ENCODE peak calls at places on chromosomes 3 and 15, in four cellular contexts. A is OCI-LY7, B is SK-N-SH, K is GM23248. C is an unnamed sample. For H3K9me2, the result is how much of the 10 kb centered on the place peaks cover.

GRCh38 chr3:18300916-18301315 is 124.2 kb downstream of the SATB1 start:
- DNase-seq in K (peak), B (no peak), A (no peak), C (no peak)

GRCh38 chr15:91148243-91148642 is 48.2 kb downstream of the SV2B start:
- DNase-seq in B (no peak), A (no peak), K (no peak), C (no peak)

GRCh38 chr3:166005126-166005525 is 167.9 kb upstream of the BCHE start:
- DNase-seq in A (no peak), B (no peak), K (no peak), C (no peak)

GRCh38 chr3:124832782-124833709 is 54.1 kb downstream of the ITGB5 start:
- DNase-seq in A (no peak), K (peak), B (no peak), C (peak)

GRCh38 chr15:78616506-78616905 is 4.3 kb downstream of the CHRNA3 start:
- DNase-seq in B (no peak), A (no peak), K (no peak), C (no peak)

GRCh38 chr15:68666120-68666811 is 87.5 kb downstream of the CORO2B start:
- DNase-seq in B (no peak), A (peak), K (no peak), C (no peak)

GRCh38 chr3:149670742-149671492 is 13.1 kb upstream of the WWTR1 start:
- DNase-seq in K (no peak), A (no peak), B (no peak), C (no peak)

GRCh38 chr3:138686771-138687221 is 78.2 kb downstream of the FAIM start:
- DNase-seq in A (peak), B (no peak), K (peak), C (peak)

GRCh38 chr15:44716983-44717602 is 5.8 kb downstream of the B2M start:
- DNase-seq in A (no peak), K (no peak), B (no peak), C (no peak)

GRCh38 chr3:72421786-72422185 is 426.5 kb downstream of the SHQ1 start:
- DNase-seq in A (no peak), B (no peak), K (no peak), C (no peak)
- TF ChIP-seq EZH2phosphoT487 in A (no peak), B (no peak), K (no peak), C (no peak)

GRCh38 chr3:16788440-16789057 is 96.2 kb upstream of the PLCL2 start:
- DNase-seq in K (no peak), B (no peak), A (no peak), C (no peak)
- H3K9me2 ChIP-seq in K (under half), B (under half), A (under half), C (under half)

GRCh38 chr15:59304807-59305206 is 67.9 kb downstream of the MYO1E start:
- DNase-seq in B (no peak), K (no peak), A (no peak), C (no peak)

GRCh38 chr15:59309405-59309804 is 63.3 kb downstream of the MYO1E start:
- DNase-seq in B (no peak), A (no peak), K (no peak), C (no peak)

GRCh38 chr15:59303641-59304433 is 68.8 kb downstream of the MYO1E start:
- DNase-seq in K (no peak), B (no peak), A (no peak), C (no peak)

GRCh38 chr15:59307164-59307535 is 65.5 kb downstream of the MYO1E start:
- DNase-seq in B (no peak), K (no peak), A (no peak), C (no peak)

GRCh38 chr15:59306520-59307163 is 66.0 kb downstream of the MYO1E start:
- DNase-seq in A (no peak), B (no peak), K (peak), C (peak)
- TF ChIP-seq EZH2phosphoT487 in A (no peak), B (no peak), K (no peak), C (no peak)

GRCh38 chr3:116610124-116610523 is 99.5 kb upstream of the TUSC7 start:
- DNase-seq in A (no peak), B (no peak), K (no peak), C (no peak)

DNA sequence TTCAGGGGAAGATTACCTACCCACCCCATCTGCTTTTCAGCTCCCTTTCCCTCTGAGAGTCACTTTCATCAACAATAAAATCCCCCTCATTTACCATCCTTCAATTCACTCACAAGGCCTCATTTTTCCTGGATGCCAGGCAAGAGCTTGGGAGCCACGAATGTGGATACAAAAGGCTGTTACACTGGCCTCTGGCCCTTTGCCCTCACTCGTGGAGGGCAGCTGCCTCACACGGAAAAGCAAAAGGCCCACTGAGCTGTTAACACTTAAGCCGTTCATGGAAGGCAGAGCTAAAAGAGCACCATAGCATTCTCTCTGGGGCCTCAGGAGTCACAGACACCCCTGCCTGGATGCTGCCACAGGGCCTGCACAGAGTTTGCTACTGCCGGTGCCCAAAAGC is 102.4 kb upstream of the TUSC7 start:
- DNase-seq in A (no peak), B (no peak), K (no peak), C (no peak)
- H3K9me2 ChIP-seq in A (under half), B (under half), K (under half), C (under half)

GRCh38 chr3:16048435-16049318 is 125.8 kb upstream of the GALNT15 start:
- DNase-seq in B (peak), A (peak), K (peak), C (peak)
- TF ChIP-seq EZH2phosphoT487 in B (no peak), A (no peak), K (no peak), C (no peak)

GRCh38 chr3:41164776-41165175 is 34.5 kb upstream of the CTNNB1 start:
- DNase-seq in K (no peak), B (no peak), A (no peak), C (no peak)

GRCh38 chr3:41163399-41163798 is 35.9 kb upstream of the CTNNB1 start:
- DNase-seq in A (no peak), B (no peak), K (no peak), C (no peak)

GRCh38 chr3:41159581-41160189 is 39.6 kb upstream of the CTNNB1 start:
- DNase-seq in B (no peak), K (no peak), A (no peak), C (peak)

GRCh38 chr3:41162981-41163380 is 36.3 kb upstream of the CTNNB1 start:
- DNase-seq in A (no peak), B (no peak), K (no peak), C (no peak)

DNA sequence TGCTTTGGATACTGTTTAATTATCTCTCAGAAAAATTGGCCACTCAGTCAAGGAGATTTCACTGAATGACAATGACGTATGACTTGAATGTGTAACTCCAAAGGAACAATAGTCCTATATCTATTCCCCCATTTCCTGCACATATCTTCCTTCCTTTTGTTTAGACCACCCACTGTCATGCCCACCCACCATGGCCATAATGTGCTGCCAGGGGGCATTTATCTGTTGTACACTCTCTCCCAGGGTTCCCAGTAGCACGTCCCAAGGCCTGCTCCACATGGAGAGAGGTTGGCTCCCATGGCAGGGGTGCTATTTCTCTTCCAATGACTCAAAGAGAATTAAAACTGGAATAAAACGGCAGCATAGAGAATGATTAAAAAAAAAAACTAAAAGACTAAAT is 36.8 kb upstream of the CTNNB1 start:
- DNase-seq in B (no peak), K (no peak), A (no peak), C (no peak)
- H3K9me2 ChIP-seq in B (under half), K (under half), A (under half), C (under half)

GRCh38 chr3:129325383-129325782 is 46.7 kb downstream of the HMCES start:
- DNase-seq in K (no peak), A (no peak), B (no peak), C (no peak)

GRCh38 chr3:129324855-129325254 is 46.2 kb downstream of the HMCES start:
- DNase-seq in B (no peak), A (no peak), K (no peak), C (no peak)

GRCh38 chr3:129327510-129327909 is 48.8 kb downstream of the HMCES start:
- DNase-seq in A (no peak), K (no peak), B (no peak), C (no peak)

GRCh38 chr3:129326591-129326990 is 47.9 kb downstream of the HMCES start:
- DNase-seq in K (no peak), B (no peak), A (no peak), C (no peak)

GRCh38 chr3:129326138-129326537 is 47.5 kb downstream of the HMCES start:
- DNase-seq in B (no peak), K (no peak), A (no peak), C (no peak)
- TF ChIP-seq EZH2phosphoT487 in B (no peak), K (no peak), A (no peak), C (no peak)

GRCh38 chr3:78360849-78361248 is 1321.0 kb downstream of the ROBO2 start:
- DNase-seq in K (no peak), A (no peak), B (no peak), C (no peak)
- H3K9me2 ChIP-seq in K (under half), A (under half), B (under half), C (under half)